ENCODE peak calls at places on chromosomes 2 and 18, in nine cellular contexts. M, U, Q, P, E, T, F, S and G are unnamed samples.

GRCh38 chr2:71833855-71834554 is 313.7 kb downstream of the CYP26B1 start:
- DNase-seq in M (no peak), U (no peak), Q (no peak), P (no peak), E (no peak), T (no peak), F (no peak), S (peak; percentile 82), G (peak; percentile 91)

GRCh38 chr2:118032169-118033013 is 18.5 kb upstream of the CCDC93 start:
- DNase-seq in M (no peak), U (no peak), Q (peak; percentile 19), P (peak; percentile 34), E (peak; percentile 34), T (no peak), F (peak; percentile 51), S (no peak), G (no peak)

GRCh38 chr2:173191601-173192000 is 116.0 kb downstream of the MAP3K20 start:
- DNase-seq in M (no peak), U (no peak), Q (no peak), P (peak; percentile 55), E (no peak), T (no peak), F (no peak), S (no peak), G (no peak)

GRCh38 chr2:241931084-241931975 is 61.8 kb downstream of the RTP5 start:
- DNase-seq in M (no peak), U (no peak), Q (no peak), P (no peak), E (no peak), T (no peak), F (peak; percentile 23), S (no peak), G (no peak)

GRCh38 chr2:96913398-96914202 is 43.7 kb upstream of the SEMA4C start:
- DNase-seq in M (no peak), U (no peak), Q (no peak), P (no peak), E (no peak), T (no peak), F (no peak), S (no peak), G (no peak)

GRCh38 chr18:62498616-62499262 is 24.1 kb upstream of the ZCCHC2 start:
- DNase-seq in M (no peak), U (no peak), Q (no peak), P (no peak), E (no peak), T (no peak), F (no peak), S (no peak), G (no peak)

GRCh38 chr2:172438064-172438421 is 10.7 kb downstream of the ITGA6 start:
- DNase-seq in M (no peak), U (no peak), Q (no peak), P (peak; percentile 22), E (peak; percentile 18), T (no peak), F (no peak), S (no peak), G (no peak)

GRCh38 chr2:20606198-20606597 is 44.7 kb downstream of the HS1BP3 start:
- DNase-seq in M (no peak), U (no peak), Q (no peak), P (no peak), E (no peak), T (no peak), F (no peak), S (no peak), G (no peak)

GRCh38 chr2:150859872-150860271 is 372.4 kb upstream of the RND3 start:
- DNase-seq in M (no peak), U (no peak), Q (no peak), P (no peak), E (no peak), T (no peak), F (no peak), S (no peak), G (no peak)

GRCh38 chr2:65663831-65664407 is 231.5 kb upstream of the SPRED2 start:
- DNase-seq in M (no peak), U (no peak), Q (no peak), P (no peak), E (no peak), T (no peak), F (no peak), S (no peak), G (no peak)

GRCh38 chr2:200687938-200688920 is 102.4 kb downstream of the AOX1 start:
- DNase-seq in M (no peak), U (no peak), Q (no peak), P (no peak), E (no peak), T (no peak), F (no peak), S (no peak), G (peak; percentile 64)

GRCh38 chr2:1498176-1498575 is 84.9 kb downstream of the TPO start:
- DNase-seq in M (no peak), U (no peak), Q (no peak), P (no peak), E (no peak), T (no peak), F (no peak), S (no peak), G (no peak)

GRCh38 chr2:217398860-217399259 is 539.0 kb upstream of the TNP1 start:
- DNase-seq in M (no peak), U (no peak), Q (no peak), P (no peak), E (no peak), T (no peak), F (no peak), S (peak; percentile 39), G (peak; percentile 90)

GRCh38 chr18:42038936-42039335 is 83.9 kb downstream of the PIK3C3 start:
- DNase-seq in M (no peak), U (no peak), Q (no peak), P (peak; percentile 96), E (peak; percentile 53), T (no peak), F (no peak), S (no peak), G (no peak)

GRCh38 chr2:150135223-150135883 is 352.1 kb downstream of the RND3 start:
- DNase-seq in M (no peak), U (no peak), Q (no peak), P (no peak), E (peak; percentile 83), T (no peak), F (no peak), S (no peak), G (no peak)

DNA sequence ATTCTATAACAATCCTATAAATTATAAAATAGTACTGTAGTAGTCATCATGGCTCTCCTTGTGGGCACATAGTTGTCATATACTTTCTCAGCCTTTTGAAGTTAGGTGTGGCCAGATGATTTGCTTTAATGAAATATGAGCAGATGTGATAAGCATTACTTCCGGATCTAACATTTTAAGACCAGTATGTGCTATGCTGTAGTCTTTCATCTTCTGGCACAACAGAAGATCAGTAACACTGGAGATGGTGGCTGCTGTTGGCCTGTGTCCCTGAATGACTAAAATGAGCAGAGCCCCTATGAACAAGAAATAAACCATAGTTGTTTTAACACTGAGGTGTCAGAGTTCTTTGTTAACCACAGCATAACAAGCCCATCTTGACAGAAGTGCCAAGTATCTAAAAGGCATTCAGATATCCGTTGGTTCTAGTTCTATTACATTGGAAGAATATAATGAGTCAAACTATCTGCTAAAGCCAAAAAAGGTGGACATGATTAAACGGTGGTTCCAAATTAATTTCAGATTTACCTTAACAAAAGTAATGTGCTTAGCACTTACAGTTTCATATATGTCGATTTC is 6.3 kb downstream of the MEX3C start:
- DNase-seq in M (no peak), U (no peak), Q (no peak), P (no peak), E (no peak), T (no peak), F (no peak), S (no peak), G (no peak)
- TF ChIP-seq POLR2A in M (no peak), U (no peak), Q (no peak), P (no peak), E (no peak), T (no peak), F (no peak), S (no peak), G (no peak)

GRCh38 chr18:32091724-32092421 is at the start of gene RNF138:
- DNase-seq in M (peak; percentile 50), U (peak; percentile 84), Q (peak; percentile 84), P (peak; percentile 76), E (peak; percentile 90), T (peak; percentile 74), F (peak; percentile 93), S (peak; percentile 92), G (peak; percentile 95)
- TF ChIP-seq POLR2A in M (peak; percentile 61), U (no peak), Q (peak; percentile 76), P (peak; percentile 46), E (peak; percentile 48), T (no peak), F (no peak), S (no peak), G (no peak)

DNA sequence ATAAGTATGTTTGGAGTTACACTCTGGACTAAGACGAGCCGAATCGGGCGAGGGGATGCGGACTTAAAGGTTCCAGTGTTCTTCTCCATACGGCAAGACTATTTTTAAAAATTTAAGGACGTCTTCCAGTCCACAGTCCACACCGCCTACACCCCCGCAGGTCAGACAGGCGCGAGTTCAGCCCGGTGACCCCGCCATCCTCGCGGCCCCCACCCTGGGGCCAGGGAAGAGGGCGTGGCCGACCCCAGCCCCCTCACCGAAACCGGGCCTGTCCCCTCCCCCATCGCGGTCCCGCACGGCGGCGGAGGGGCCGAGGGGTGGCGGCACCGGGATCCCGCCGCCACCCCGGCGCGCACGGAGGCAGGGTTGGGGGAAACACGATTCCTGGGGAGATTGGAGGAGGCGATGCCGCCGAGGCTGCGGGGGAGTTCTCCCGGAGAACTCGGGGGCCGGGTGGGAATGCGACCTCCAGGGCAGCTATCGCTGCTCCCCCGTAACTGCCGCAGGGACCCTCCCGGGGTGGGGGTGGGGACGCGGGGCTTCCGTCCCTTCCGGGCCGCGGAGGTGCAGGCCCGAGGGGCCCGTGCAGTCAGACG is 24.6 kb upstream of the SMAD7 start:
- DNase-seq in M (no peak), U (no peak), Q (no peak), P (no peak), E (no peak), T (no peak), F (no peak), S (no peak), G (no peak)
- TF ChIP-seq POLR2A in M (no peak), U (no peak), Q (no peak), P (no peak), E (peak; percentile 21), T (no peak), F (no peak), S (no peak), G (no peak)

GRCh38 chr2:207511851-207512250 is 17.9 kb upstream of the CREB1 start:
- DNase-seq in M (no peak), U (no peak), Q (no peak), P (no peak), E (no peak), T (no peak), F (no peak), S (no peak), G (no peak)
- TF ChIP-seq POLR2A in M (no peak), U (no peak), Q (no peak), P (no peak), E (no peak), T (no peak), F (no peak), S (no peak), G (no peak)

DNA sequence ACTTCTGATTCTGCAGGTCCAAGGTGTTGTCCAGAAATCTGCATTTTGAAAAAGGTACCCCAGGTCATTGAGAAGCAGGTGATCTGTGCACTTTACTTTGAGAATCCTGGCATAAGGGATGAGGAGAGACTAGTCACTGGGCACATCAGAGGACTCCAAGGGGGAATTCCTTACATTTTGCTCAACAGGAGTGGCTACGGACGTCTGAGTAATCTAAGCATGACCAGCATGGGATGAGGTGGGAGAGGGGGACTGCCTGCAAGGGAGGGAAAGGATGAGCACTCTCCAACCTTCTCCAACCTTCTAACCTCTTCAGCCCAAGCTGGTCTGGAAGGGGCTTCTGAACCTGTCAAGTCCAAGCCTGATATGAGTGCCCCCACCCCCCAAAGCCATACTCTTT is 55.5 kb downstream of the MARCHF4 start:
- DNase-seq in M (peak; percentile 73), U (no peak), Q (no peak), P (peak; percentile 92), E (peak; percentile 83), T (no peak), F (no peak), S (no peak), G (peak; percentile 45)
- TF ChIP-seq POLR2A in M (no peak), U (no peak), Q (no peak), P (peak; percentile 43), E (no peak), T (no peak), F (no peak), S (no peak), G (no peak)